ENCODE peak calls at places on chromosome 2, in nine cellular contexts. F, L, P, E, I, S, M, Z and R are unnamed samples. For H3K27me3, the result is how much of the 10 kb centered on the place peaks cover.

GRCh38 chr2:119431155-119431975 is at the start of gene TMEM37:
- DNase-seq in F (no peak), L (peak), P (peak), E (peak), I (no peak), S (peak), M (peak), Z (peak), R (no peak)

GRCh38 chr2:119264781-119265692 is 41.4 kb downstream of the STEAP3 start:
- DNase-seq in F (no peak), L (peak), P (no peak), E (peak), I (no peak), S (peak), M (peak), Z (peak), R (peak)

GRCh38 chr2:45595724-45596435 is 15.2 kb downstream of the SRBD1 start:
- DNase-seq in F (no peak), L (peak), P (peak), E (no peak), I (no peak), S (peak), M (no peak), Z (peak), R (peak)

GRCh38 chr2:239903210-239903609 is 121.9 kb downstream of the NDUFA10 start:
- DNase-seq in F (no peak), L (no peak), P (no peak), E (peak), I (no peak), S (no peak), M (no peak), Z (no peak), R (no peak)

GRCh38 chr2:109409347-109410020 is 204.3 kb downstream of the SEPTIN10 start:
- DNase-seq in F (no peak), L (peak), P (no peak), E (no peak), I (no peak), S (no peak), M (no peak), Z (no peak), R (peak)

GRCh38 chr2:44672431-44672830 is 269.1 kb upstream of the SIX3 start:
- DNase-seq in F (no peak), L (no peak), P (no peak), E (no peak), I (no peak), S (no peak), M (no peak), Z (no peak), R (no peak)

GRCh38 chr2:1628893-1629292 is 115.4 kb downstream of the PXDN start:
- DNase-seq in F (no peak), L (peak), P (no peak), E (no peak), I (no peak), S (peak), M (no peak), Z (peak), R (peak)

GRCh38 chr2:228535396-228535795 is 353.9 kb upstream of the SPHKAP start:
- DNase-seq in F (no peak), L (peak), P (no peak), E (no peak), I (no peak), S (no peak), M (no peak), Z (peak), R (no peak)

GRCh38 chr2:109614715-109615636 is 812 bp downstream of the SOWAHC start:
- DNase-seq in F (no peak), L (peak), P (peak), E (peak), I (no peak), S (peak), M (no peak), Z (no peak), R (no peak)

GRCh38 chr2:95273911-95274290 is 348 bp upstream of the PROM2 start:
- DNase-seq in F (no peak), L (no peak), P (peak), E (no peak), I (no peak), S (no peak), M (no peak), Z (no peak), R (no peak)

GRCh38 chr2:238801791-238802190 is 46.1 kb upstream of the TWIST2 start:
- DNase-seq in F (no peak), L (no peak), P (no peak), E (no peak), I (no peak), S (no peak), M (no peak), Z (no peak), R (no peak)

GRCh38 chr2:60383421-60384117 is 169.9 kb downstream of the BCL11A start:
- DNase-seq in F (no peak), L (no peak), P (no peak), E (no peak), I (no peak), S (no peak), M (no peak), Z (peak), R (peak)

GRCh38 chr2:56741601-56742102 is 557.9 kb downstream of the CCDC85A start:
- DNase-seq in F (no peak), L (peak), P (peak), E (peak), I (no peak), S (no peak), M (no peak), Z (peak), R (peak)

GRCh38 chr2:176174382-176174834 is 14.1 kb upstream of the HOXD1 start:
- DNase-seq in F (no peak), L (peak), P (no peak), E (peak), I (no peak), S (no peak), M (no peak), Z (no peak), R (no peak)

GRCh38 chr2:176176233-176176632 is 12.2 kb upstream of the HOXD1 start:
- DNase-seq in F (no peak), L (peak), P (no peak), E (peak), I (no peak), S (no peak), M (no peak), Z (no peak), R (no peak)

GRCh38 chr2:176173679-176174381 is 14.6 kb upstream of the HOXD1 start:
- DNase-seq in F (no peak), L (peak), P (no peak), E (no peak), I (no peak), S (no peak), M (no peak), Z (no peak), R (no peak)

GRCh38 chr2:176175729-176176074 is 12.8 kb upstream of the HOXD1 start:
- DNase-seq in F (no peak), L (peak), P (no peak), E (peak), I (no peak), S (no peak), M (no peak), Z (no peak), R (no peak)

GRCh38 chr2:176174850-176175728 is 13.4 kb upstream of the HOXD1 start:
- DNase-seq in F (peak), L (peak), P (no peak), E (peak), I (no peak), S (no peak), M (no peak), Z (no peak), R (no peak)
- H3K27me3 ChIP-seq in F (half or more), L (half or more), P (half or more), E (half or more), I (half or more), S (half or more), M (under half), Z (under half), R (half or more)

DNA sequence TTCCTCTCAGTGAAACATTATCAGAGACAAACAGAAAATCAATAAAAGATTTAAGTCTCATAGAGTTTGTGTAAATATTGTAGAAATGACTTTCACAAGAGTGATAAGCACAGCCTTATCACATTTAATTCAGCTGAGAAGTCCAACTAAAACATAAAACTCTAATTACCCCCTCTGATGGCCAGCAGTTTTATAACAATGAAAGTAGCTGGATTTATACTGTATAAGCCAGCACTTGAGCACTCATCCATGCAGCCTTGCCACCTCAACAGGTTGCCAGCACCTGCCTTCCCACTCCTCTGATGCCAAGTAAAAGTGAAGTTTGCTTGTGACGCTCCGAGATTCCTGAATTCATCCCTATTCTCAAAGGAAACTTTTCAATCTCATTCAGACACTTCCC is 103.0 kb upstream of the STK39 start:
- DNase-seq in F (no peak), L (no peak), P (no peak), E (no peak), I (no peak), S (peak), M (no peak), Z (no peak), R (peak)
- TF ChIP-seq CTCF in F (no peak), L (no peak), P (no peak), E (no peak), I (peak), S (no peak), M (no peak), Z (peak), R (no peak)

GRCh38 chr2:106159867-106160785 is 34.0 kb downstream of the UXS1 start:
- DNase-seq in F (peak), L (no peak), P (no peak), E (no peak), I (no peak), S (no peak), M (no peak), Z (no peak), R (no peak)
- H3K4me3 ChIP-seq in F (no peak), L (no peak), P (peak), E (no peak), I (no peak), S (no peak), M (no peak), Z (no peak), R (no peak)

GRCh38 chr2:69226886-69227285 is 160.1 kb downstream of the GFPT1 start:
- DNase-seq in F (no peak), L (no peak), P (no peak), E (no peak), I (no peak), S (no peak), M (no peak), Z (no peak), R (no peak)
- H3K27me3 ChIP-seq in F (under half), L (under half), P (under half), E (under half), I (under half), S (under half), M (under half), Z (under half), R (under half)

GRCh38 chr2:231191896-231192872 is 6.2 kb upstream of the ARMC9 start:
- DNase-seq in F (no peak), L (peak), P (peak), E (peak), I (peak), S (peak), M (no peak), Z (peak), R (no peak)

GRCh38 chr2:231188506-231189170 is 9.8 kb upstream of the ARMC9 start:
- DNase-seq in F (no peak), L (no peak), P (no peak), E (peak), I (no peak), S (no peak), M (no peak), Z (no peak), R (no peak)

GRCh38 chr2:231189571-231190495 is 8.6 kb upstream of the ARMC9 start:
- DNase-seq in F (no peak), L (peak), P (peak), E (no peak), I (no peak), S (peak), M (no peak), Z (no peak), R (no peak)

GRCh38 chr2:231189171-231189530 is 9.3 kb upstream of the ARMC9 start:
- DNase-seq in F (no peak), L (no peak), P (no peak), E (peak), I (no peak), S (no peak), M (no peak), Z (no peak), R (no peak)

DNA sequence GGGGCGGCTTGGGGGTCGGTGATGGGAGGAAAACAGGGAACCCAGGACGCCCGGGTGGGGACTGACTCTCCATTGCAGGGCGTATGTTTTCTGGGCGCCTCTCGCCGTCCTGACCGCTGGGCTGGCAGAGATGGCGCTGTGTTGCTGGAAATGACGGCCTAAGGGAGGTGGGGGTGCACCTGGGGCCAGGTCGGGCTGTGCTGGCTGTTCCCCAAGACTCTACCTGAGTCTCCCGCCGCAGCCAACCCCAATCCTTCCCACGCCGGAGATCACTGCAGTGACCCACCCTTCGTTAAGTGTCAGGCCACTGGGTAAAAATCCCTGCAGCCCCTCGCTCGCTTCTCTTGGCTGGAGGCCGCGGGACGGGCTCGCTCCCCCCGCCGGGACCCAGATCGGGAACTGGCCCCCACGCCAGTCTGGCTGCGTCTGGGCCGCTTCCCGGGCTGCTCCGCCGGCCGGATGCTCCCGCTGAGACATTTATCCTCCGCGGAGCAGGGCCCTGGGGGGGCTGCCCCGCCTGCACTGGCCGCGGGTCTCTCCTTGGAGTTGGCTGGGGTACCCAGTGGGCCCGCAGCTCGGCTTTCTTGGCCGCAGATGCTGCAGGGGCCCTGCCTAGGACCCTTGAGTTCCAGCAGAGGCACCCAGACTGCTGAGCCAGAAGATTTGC is 7.8 kb upstream of the ARMC9 start:
- DNase-seq in F (no peak), L (peak), P (peak), E (peak), I (no peak), S (peak), M (no peak), Z (peak), R (peak)
- TF ChIP-seq CTCF in F (no peak), L (no peak), P (peak), E (peak), I (no peak), S (no peak), M (no peak), Z (peak), R (peak)

DNA sequence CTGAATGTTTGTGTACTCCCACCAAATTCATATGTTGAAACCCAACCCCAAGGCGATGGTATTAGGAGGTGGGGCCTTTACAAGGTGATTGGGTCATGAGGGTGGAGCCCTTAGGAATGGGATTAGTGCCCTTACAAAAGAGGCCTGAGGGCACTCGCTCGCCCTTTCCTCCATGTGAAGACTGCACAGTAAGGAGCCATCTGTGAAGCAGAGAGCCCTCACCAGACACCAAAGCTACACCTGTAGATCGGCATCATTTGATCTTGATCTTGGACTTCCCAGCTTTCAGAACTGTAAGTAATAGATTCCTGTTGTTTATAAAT is 62.9 kb upstream of the FZD7 start:
- DNase-seq in F (no peak), L (no peak), P (no peak), E (no peak), I (no peak), S (no peak), M (no peak), Z (no peak), R (no peak)
- H3K4me3 ChIP-seq in F (no peak), L (no peak), P (no peak), E (no peak), I (no peak), S (no peak), M (no peak), Z (no peak), R (no peak)

GRCh38 chr2:72859831-72860262 is 27.4 kb upstream of the SPR start:
- DNase-seq in F (peak), L (peak), P (no peak), E (peak), I (peak), S (peak), M (peak), Z (peak), R (peak)
- H3K27me3 ChIP-seq in F (under half), L (under half), P (under half), E (under half), I (under half), S (under half), M (under half), Z (under half), R (under half)

DNA sequence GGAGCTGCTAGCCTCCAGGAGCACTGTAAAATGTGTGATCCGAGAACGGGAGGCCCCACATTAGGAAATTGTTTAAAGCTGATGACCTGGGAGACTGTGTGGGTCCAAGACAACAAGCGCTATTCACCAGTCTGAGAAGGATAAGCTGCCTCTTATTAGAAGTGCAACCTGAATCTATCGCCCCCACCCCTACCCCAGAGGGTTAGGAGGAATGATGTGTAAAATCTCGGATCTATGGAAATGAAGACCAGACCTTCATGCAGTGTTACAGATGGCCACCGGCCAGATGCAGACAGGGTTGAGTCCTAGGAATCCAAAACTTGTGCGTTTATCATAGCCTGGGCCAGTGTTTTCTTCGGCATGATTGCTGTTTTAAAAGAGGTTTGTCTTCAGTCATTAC is 7.2 kb downstream of the CEP68 start:
- DNase-seq in F (no peak), L (no peak), P (no peak), E (no peak), I (no peak), S (no peak), M (no peak), Z (no peak), R (no peak)
- TF ChIP-seq CTCF in F (no peak), L (no peak), P (no peak), E (no peak), I (no peak), S (no peak), M (no peak), Z (no peak), R (no peak)